ENCODE peak calls at places on chromosome 13, in five cellular contexts. One of them, this sample, is unnamed.

GRCh38 chr13:99704390-99704789 is 203.1 kb downstream of the TM9SF2 start:
- DNase-seq in caudate nucleus: no peak
- DNase-seq in ovary: no peak
- DNase-seq in fibroblast of the conjunctiva: no peak
- DNase-seq in dermis blood vessel endothelial cell: no peak
- DNase-seq in this sample: no peak

GRCh38 chr13:29885967-29886366 is 35.5 kb upstream of the UBL3 start:
- DNase-seq in caudate nucleus: no peak
- DNase-seq in dermis blood vessel endothelial cell: no peak
- DNase-seq in fibroblast of the conjunctiva: no peak
- DNase-seq in ovary: no peak
- DNase-seq in this sample: no peak

GRCh38 chr13:27770809-27771208 is 21.5 kb upstream of the GSX1 start:
- DNase-seq in caudate nucleus: no peak
- DNase-seq in fibroblast of the conjunctiva: no peak
- DNase-seq in ovary: no peak
- DNase-seq in dermis blood vessel endothelial cell: peak
- DNase-seq in this sample: no peak

GRCh38 chr13:39531646-39532045 is 71.3 kb downstream of the LHFPL6 start:
- DNase-seq in ovary: no peak
- DNase-seq in fibroblast of the conjunctiva: peak
- DNase-seq in caudate nucleus: no peak
- DNase-seq in dermis blood vessel endothelial cell: no peak
- DNase-seq in this sample: no peak

GRCh38 chr13:36175621-36176020 is 38.7 kb downstream of the SOHLH2 start:
- DNase-seq in dermis blood vessel endothelial cell: no peak
- DNase-seq in fibroblast of the conjunctiva: no peak
- DNase-seq in caudate nucleus: no peak
- DNase-seq in ovary: no peak
- DNase-seq in this sample: no peak

GRCh38 chr13:91326156-91326555 is 21.3 kb upstream of the MIR17HG start:
- DNase-seq in ovary: no peak
- DNase-seq in fibroblast of the conjunctiva: no peak
- DNase-seq in dermis blood vessel endothelial cell: peak
- DNase-seq in caudate nucleus: no peak
- DNase-seq in this sample: no peak

GRCh38 chr13:101473458-101473857 is 21.0 kb downstream of the ITGBL1 start:
- DNase-seq in caudate nucleus: no peak
- DNase-seq in dermis blood vessel endothelial cell: peak
- DNase-seq in ovary: no peak
- DNase-seq in fibroblast of the conjunctiva: peak
- DNase-seq in this sample: no peak

GRCh38 chr13:29484236-29484635 is 111.3 kb downstream of the SLC7A1 start:
- DNase-seq in ovary: no peak
- DNase-seq in fibroblast of the conjunctiva: no peak
- DNase-seq in dermis blood vessel endothelial cell: no peak
- DNase-seq in caudate nucleus: no peak
- DNase-seq in this sample: no peak

GRCh38 chr13:110105136-110105535 is 201.8 kb downstream of the COL4A1 start:
- DNase-seq in ovary: no peak
- DNase-seq in dermis blood vessel endothelial cell: no peak
- DNase-seq in caudate nucleus: no peak
- DNase-seq in fibroblast of the conjunctiva: no peak
- DNase-seq in this sample: no peak

GRCh38 chr13:74134777-74135305 is 637 bp upstream of the KLF12 start:
- DNase-seq in dermis blood vessel endothelial cell: peak
- DNase-seq in ovary: no peak
- DNase-seq in caudate nucleus: no peak
- DNase-seq in fibroblast of the conjunctiva: no peak
- DNase-seq in this sample: peak

GRCh38 chr13:25902946-25903345 is 148.9 kb downstream of the SHISA2 start:
- DNase-seq in fibroblast of the conjunctiva: no peak
- DNase-seq in ovary: no peak
- DNase-seq in caudate nucleus: no peak
- DNase-seq in dermis blood vessel endothelial cell: no peak
- DNase-seq in this sample: no peak

GRCh38 chr13:24271231-24271610 is 38.2 kb upstream of the C1QTNF9 start:
- DNase-seq in caudate nucleus: no peak
- DNase-seq in ovary: no peak
- DNase-seq in fibroblast of the conjunctiva: no peak
- DNase-seq in dermis blood vessel endothelial cell: no peak
- DNase-seq in this sample: no peak

GRCh38 chr13:89822467-89822866 is 1525.0 kb upstream of the MIR17HG start:
- DNase-seq in caudate nucleus: no peak
- DNase-seq in dermis blood vessel endothelial cell: no peak
- DNase-seq in ovary: no peak
- DNase-seq in fibroblast of the conjunctiva: no peak
- DNase-seq in this sample: no peak

GRCh38 chr13:49292742-49293498 is 45.2 kb downstream of the CDADC1 start:
- DNase-seq in ovary: peak
- DNase-seq in dermis blood vessel endothelial cell: peak
- DNase-seq in caudate nucleus: peak
- DNase-seq in fibroblast of the conjunctiva: no peak
- DNase-seq in this sample: no peak

GRCh38 chr13:33186851-33187250 is 98.7 kb downstream of the STARD13 start:
- DNase-seq in caudate nucleus: no peak
- DNase-seq in fibroblast of the conjunctiva: no peak
- DNase-seq in ovary: no peak
- DNase-seq in dermis blood vessel endothelial cell: peak
- DNase-seq in this sample: no peak

GRCh38 chr13:62838891-62839290 is 1423.2 kb upstream of the PCDH20 start:
- DNase-seq in dermis blood vessel endothelial cell: no peak
- DNase-seq in ovary: no peak
- DNase-seq in caudate nucleus: no peak
- DNase-seq in fibroblast of the conjunctiva: no peak
- DNase-seq in this sample: no peak

GRCh38 chr13:46317120-46317519 is 69.9 kb downstream of the RUBCNL start:
- DNase-seq in dermis blood vessel endothelial cell: no peak
- DNase-seq in fibroblast of the conjunctiva: no peak
- DNase-seq in caudate nucleus: no peak
- DNase-seq in ovary: no peak
- DNase-seq in this sample: no peak

GRCh38 chr13:28564030-28564429 is 69.1 kb upstream of the FLT1 start:
- DNase-seq in fibroblast of the conjunctiva: no peak
- DNase-seq in caudate nucleus: no peak
- DNase-seq in ovary: no peak
- DNase-seq in dermis blood vessel endothelial cell: no peak
- DNase-seq in this sample: no peak

GRCh38 chr13:42228527-42228926 is 43.4 kb upstream of the AKAP11 start:
- DNase-seq in dermis blood vessel endothelial cell: no peak
- DNase-seq in ovary: no peak
- DNase-seq in fibroblast of the conjunctiva: no peak
- DNase-seq in caudate nucleus: no peak
- DNase-seq in this sample: no peak

GRCh38 chr13:71811344-71811743 is 55.7 kb downstream of the DACH1 start:
- DNase-seq in fibroblast of the conjunctiva: no peak
- DNase-seq in ovary: no peak
- DNase-seq in caudate nucleus: no peak
- DNase-seq in dermis blood vessel endothelial cell: no peak
- DNase-seq in this sample: no peak

GRCh38 chr13:26335158-26335557 is 81.2 kb downstream of the CDK8 start:
- DNase-seq in caudate nucleus: no peak
- DNase-seq in dermis blood vessel endothelial cell: no peak
- DNase-seq in fibroblast of the conjunctiva: no peak
- DNase-seq in ovary: no peak
- DNase-seq in this sample: no peak

GRCh38 chr13:86945596-86945995 is 725.6 kb upstream of the SLITRK5 start:
- DNase-seq in ovary: no peak
- DNase-seq in fibroblast of the conjunctiva: no peak
- DNase-seq in dermis blood vessel endothelial cell: no peak
- DNase-seq in caudate nucleus: no peak
- DNase-seq in this sample: no peak

GRCh38 chr13:98289339-98289935 is 112.4 kb upstream of the RNF113B start:
- DNase-seq in ovary: no peak
- DNase-seq in caudate nucleus: no peak
- DNase-seq in dermis blood vessel endothelial cell: no peak
- DNase-seq in fibroblast of the conjunctiva: no peak
- DNase-seq in this sample: no peak

GRCh38 chr13:110448230-110448629 is 113.3 kb downstream of the RAB20 start:
- DNase-seq in dermis blood vessel endothelial cell: no peak
- DNase-seq in fibroblast of the conjunctiva: no peak
- DNase-seq in caudate nucleus: no peak
- DNase-seq in ovary: peak
- DNase-seq in this sample: no peak

GRCh38 chr13:98239156-98240076 is 62.3 kb upstream of the RNF113B start:
- DNase-seq in fibroblast of the conjunctiva: no peak
- DNase-seq in ovary: no peak
- DNase-seq in caudate nucleus: no peak
- DNase-seq in dermis blood vessel endothelial cell: no peak
- DNase-seq in this sample: no peak

GRCh38 chr13:20702945-20703784 is at the start of gene IL17D:
- DNase-seq in caudate nucleus: peak
- DNase-seq in fibroblast of the conjunctiva: no peak
- DNase-seq in dermis blood vessel endothelial cell: peak
- DNase-seq in ovary: peak
- DNase-seq in this sample: peak

GRCh38 chr13:87333599-87333998 is 337.6 kb upstream of the SLITRK5 start:
- DNase-seq in caudate nucleus: no peak
- DNase-seq in ovary: no peak
- DNase-seq in fibroblast of the conjunctiva: no peak
- DNase-seq in dermis blood vessel endothelial cell: no peak
- DNase-seq in this sample: no peak

GRCh38 chr13:45447050-45447661 is 17.6 kb upstream of the COG3 start:
- DNase-seq in fibroblast of the conjunctiva: no peak
- DNase-seq in caudate nucleus: no peak
- DNase-seq in ovary: no peak
- DNase-seq in dermis blood vessel endothelial cell: no peak
- DNase-seq in this sample: no peak

GRCh38 chr13:106099765-106100164 is 435.7 kb downstream of the EFNB2 start:
- DNase-seq in dermis blood vessel endothelial cell: no peak
- DNase-seq in fibroblast of the conjunctiva: no peak
- DNase-seq in ovary: no peak
- DNase-seq in caudate nucleus: no peak
- DNase-seq in this sample: no peak

GRCh38 chr13:48749699-48750473 is 96.2 kb downstream of the CYSLTR2 start:
- DNase-seq in fibroblast of the conjunctiva: peak
- DNase-seq in ovary: peak
- DNase-seq in dermis blood vessel endothelial cell: peak
- DNase-seq in caudate nucleus: peak
- DNase-seq in this sample: peak

GRCh38 chr13:82330499-82330898 is 1551.8 kb downstream of the SLITRK1 start:
- DNase-seq in caudate nucleus: no peak
- DNase-seq in fibroblast of the conjunctiva: no peak
- DNase-seq in ovary: no peak
- DNase-seq in dermis blood vessel endothelial cell: peak
- DNase-seq in this sample: no peak

GRCh38 chr13:23903906-23904280 is 6.6 kb upstream of the C1QTNF9B start:
- DNase-seq in caudate nucleus: no peak
- DNase-seq in fibroblast of the conjunctiva: no peak
- DNase-seq in dermis blood vessel endothelial cell: no peak
- DNase-seq in ovary: no peak
- DNase-seq in this sample: no peak

GRCh38 chr13:27425151-27425917 is 915 bp downstream of the GTF3A start:
- DNase-seq in caudate nucleus: no peak
- DNase-seq in ovary: no peak
- DNase-seq in dermis blood vessel endothelial cell: no peak
- DNase-seq in fibroblast of the conjunctiva: no peak
- DNase-seq in this sample: no peak

GRCh38 chr13:104111031-104111430 is 1044.8 kb upstream of the SLC10A2 start:
- DNase-seq in caudate nucleus: no peak
- DNase-seq in dermis blood vessel endothelial cell: no peak
- DNase-seq in ovary: no peak
- DNase-seq in fibroblast of the conjunctiva: no peak
- DNase-seq in this sample: no peak

GRCh38 chr13:83085186-83085900 is 796.9 kb downstream of the SLITRK1 start:
- DNase-seq in caudate nucleus: no peak
- DNase-seq in dermis blood vessel endothelial cell: no peak
- DNase-seq in ovary: no peak
- DNase-seq in fibroblast of the conjunctiva: peak
- DNase-seq in this sample: no peak